ENCODE peak calls at places on chromosome 10, in six cellular contexts. One of them, this sample, is unnamed.

GRCh38 chr10:78361031-78361430 is 327.4 kb downstream of the RPS24 start:
- DNase-seq in activated CD4-positive, alpha-beta T cell treated with anti-CD3 and anti-CD28 coated beads, Interleukin-2, amount 50 U/mL, for 4 hours: no peak
- DNase-seq in left cardiac atrium: no peak
- DNase-seq in NCI-H2081 treated with DMSO at 0.1 percent for 48 hours: no peak
- DNase-seq in A172: no peak
- DNase-seq in transverse colon: no peak
- DNase-seq in this sample: no peak

GRCh38 chr10:49286686-49287085 is 12.3 kb upstream of the C10orf71 start:
- DNase-seq in transverse colon: no peak
- DNase-seq in left cardiac atrium: no peak
- DNase-seq in activated CD4-positive, alpha-beta T cell treated with anti-CD3 and anti-CD28 coated beads, Interleukin-2, amount 50 U/mL, for 4 hours: no peak
- DNase-seq in NCI-H2081 treated with DMSO at 0.1 percent for 48 hours: no peak
- DNase-seq in A172: no peak
- DNase-seq in this sample: no peak

GRCh38 chr10:48253970-48254657 is 20.4 kb downstream of the FRMPD2 start:
- DNase-seq in NCI-H2081 treated with DMSO at 0.1 percent for 48 hours: no peak
- DNase-seq in activated CD4-positive, alpha-beta T cell treated with anti-CD3 and anti-CD28 coated beads, Interleukin-2, amount 50 U/mL, for 4 hours: no peak
- DNase-seq in A172: peak
- DNase-seq in transverse colon: no peak
- DNase-seq in left cardiac atrium: no peak
- DNase-seq in this sample: peak

GRCh38 chr10:110898391-110898790 is 20.6 kb downstream of the BBIP1 start:
- DNase-seq in A172: no peak
- DNase-seq in transverse colon: no peak
- DNase-seq in NCI-H2081 treated with DMSO at 0.1 percent for 48 hours: no peak
- DNase-seq in left cardiac atrium: no peak
- DNase-seq in activated CD4-positive, alpha-beta T cell treated with anti-CD3 and anti-CD28 coated beads, Interleukin-2, amount 50 U/mL, for 4 hours: no peak
- DNase-seq in this sample: no peak

GRCh38 chr10:69464801-69465401 is 13.6 kb downstream of the TSPAN15 start:
- DNase-seq in A172: no peak
- DNase-seq in transverse colon: peak
- DNase-seq in left cardiac atrium: no peak
- DNase-seq in NCI-H2081 treated with DMSO at 0.1 percent for 48 hours: no peak
- DNase-seq in activated CD4-positive, alpha-beta T cell treated with anti-CD3 and anti-CD28 coated beads, Interleukin-2, amount 50 U/mL, for 4 hours: no peak
- DNase-seq in this sample: no peak

GRCh38 chr10:124458473-124458872 is 3.1 kb upstream of the LHPP start:
- DNase-seq in NCI-H2081 treated with DMSO at 0.1 percent for 48 hours: no peak
- DNase-seq in left cardiac atrium: no peak
- DNase-seq in activated CD4-positive, alpha-beta T cell treated with anti-CD3 and anti-CD28 coated beads, Interleukin-2, amount 50 U/mL, for 4 hours: no peak
- DNase-seq in transverse colon: no peak
- DNase-seq in A172: no peak
- DNase-seq in this sample: no peak

GRCh38 chr10:122499491-122499941 is 38.2 kb downstream of the HTRA1 start:
- DNase-seq in transverse colon: peak
- DNase-seq in left cardiac atrium: no peak
- DNase-seq in A172: no peak
- DNase-seq in activated CD4-positive, alpha-beta T cell treated with anti-CD3 and anti-CD28 coated beads, Interleukin-2, amount 50 U/mL, for 4 hours: no peak
- DNase-seq in NCI-H2081 treated with DMSO at 0.1 percent for 48 hours: no peak
- DNase-seq in this sample: no peak

GRCh38 chr10:122543676-122544075 is 16.9 kb upstream of the DMBT1 start:
- DNase-seq in activated CD4-positive, alpha-beta T cell treated with anti-CD3 and anti-CD28 coated beads, Interleukin-2, amount 50 U/mL, for 4 hours: no peak
- DNase-seq in left cardiac atrium: no peak
- DNase-seq in A172: no peak
- DNase-seq in transverse colon: peak
- DNase-seq in NCI-H2081 treated with DMSO at 0.1 percent for 48 hours: no peak
- DNase-seq in this sample: no peak

GRCh38 chr10:84296071-84296981 is 32.1 kb upstream of the CCSER2 start:
- DNase-seq in activated CD4-positive, alpha-beta T cell treated with anti-CD3 and anti-CD28 coated beads, Interleukin-2, amount 50 U/mL, for 4 hours: no peak
- DNase-seq in transverse colon: no peak
- DNase-seq in A172: peak
- DNase-seq in left cardiac atrium: peak
- DNase-seq in NCI-H2081 treated with DMSO at 0.1 percent for 48 hours: no peak
- DNase-seq in this sample: peak